ENCODE peak calls at places on chromosome 9, in six cellular contexts. R, Z, X, U, A and D are unnamed samples.

GRCh38 chr9:112971415-112971814 is 40.6 kb downstream of the ZNF883 start:
- DNase-seq in R (peak), Z (no peak), X (no peak), U (peak), A (no peak), D (peak)

GRCh38 chr9:138115506-138115905 is 237.9 kb downstream of the CACNA1B start:
- DNase-seq in R (no peak), Z (no peak), X (no peak), U (no peak), A (no peak), D (no peak)

GRCh38 chr9:35518212-35518917 is 28.5 kb downstream of the RUSC2 start:
- DNase-seq in R (no peak), Z (peak), X (peak), U (peak), A (no peak), D (no peak)

GRCh38 chr9:129145316-129145715 is 32.7 kb downstream of the IER5L start:
- DNase-seq in R (no peak), Z (no peak), X (no peak), U (no peak), A (no peak), D (no peak)

GRCh38 chr9:137270929-137271695 is 6.4 kb upstream of the TOR4A start:
- DNase-seq in R (no peak), Z (no peak), X (no peak), U (no peak), A (no peak), D (no peak)

GRCh38 chr9:74942801-74943200 is 9.9 kb downstream of the C9orf40 start:
- DNase-seq in R (peak), Z (no peak), X (peak), U (no peak), A (no peak), D (peak)

GRCh38 chr9:20692554-20692953 is 8.5 kb downstream of the FOCAD start:
- DNase-seq in R (peak), Z (no peak), X (no peak), U (peak), A (no peak), D (peak)

GRCh38 chr9:33263131-33263935 is 1.2 kb downstream of the BAG1 start:
- DNase-seq in R (peak), Z (no peak), X (peak), U (peak), A (no peak), D (peak)

GRCh38 chr9:124267271-124267807 is 9.6 kb downstream of the NEK6 start:
- DNase-seq in R (no peak), Z (peak), X (peak), U (no peak), A (no peak), D (peak)

GRCh38 chr9:93680445-93681315 is 104.3 kb downstream of the PHF2 start:
- DNase-seq in R (no peak), Z (no peak), X (no peak), U (no peak), A (no peak), D (no peak)

GRCh38 chr9:133506653-133507038 is 18.1 kb downstream of the MYMK start:
- DNase-seq in R (peak), Z (no peak), X (no peak), U (peak), A (no peak), D (no peak)

GRCh38 chr9:133704711-133705181 is 33.4 kb downstream of the SARDH start:
- DNase-seq in R (no peak), Z (no peak), X (no peak), U (no peak), A (no peak), D (no peak)

GRCh38 chr9:35795701-35796100 is 4.3 kb downstream of the NPR2 start:
- DNase-seq in R (no peak), Z (no peak), X (no peak), U (no peak), A (no peak), D (no peak)

GRCh38 chr9:72524820-72525539 is 3.6 kb downstream of the TMC1 start:
- DNase-seq in R (peak), Z (peak), X (peak), U (no peak), A (peak), D (peak)

GRCh38 chr9:91946196-91946595 is 3.8 kb downstream of the ROR2 start:
- DNase-seq in R (peak), Z (no peak), X (no peak), U (no peak), A (no peak), D (no peak)

GRCh38 chr9:91943447-91943846 is 6.6 kb downstream of the ROR2 start:
- DNase-seq in R (no peak), Z (no peak), X (no peak), U (no peak), A (no peak), D (no peak)

GRCh38 chr9:91945277-91946074 is 4.6 kb downstream of the ROR2 start:
- DNase-seq in R (peak), Z (no peak), X (no peak), U (no peak), A (no peak), D (peak)

GRCh38 chr9:91944711-91945110 is 5.3 kb downstream of the ROR2 start:
- DNase-seq in R (peak), Z (no peak), X (no peak), U (no peak), A (no peak), D (no peak)

DNA sequence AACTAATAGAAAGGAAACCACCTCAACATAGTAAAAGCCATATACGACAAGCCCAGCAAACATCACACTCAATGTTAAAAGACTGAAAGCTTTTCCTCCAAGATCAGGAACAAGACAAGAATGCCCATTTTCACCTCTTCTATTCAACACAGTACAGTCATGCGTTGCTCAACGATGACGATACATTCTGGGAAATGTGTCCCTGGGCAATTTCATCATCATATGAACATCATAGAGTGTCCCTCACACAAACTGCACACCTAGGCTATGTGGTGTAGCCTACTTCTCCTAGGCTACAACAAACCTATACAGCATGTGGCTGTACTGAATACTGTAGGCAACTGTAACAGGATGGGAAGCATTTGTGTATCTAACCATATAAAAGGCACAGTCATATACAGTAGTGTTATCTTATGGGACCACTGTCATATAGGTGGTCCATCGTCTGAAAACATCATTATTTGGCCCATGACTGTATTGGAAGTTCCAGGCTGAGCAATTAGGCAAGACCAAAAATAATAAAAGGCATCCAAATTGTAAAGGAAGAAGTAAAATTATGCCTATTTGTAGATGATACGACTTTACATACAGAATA is 6.1 kb downstream of the ROR2 start:
- DNase-seq in R (peak), Z (no peak), X (no peak), U (no peak), A (no peak), D (peak)
- TF ChIP-seq CTCF in R (no peak), Z (no peak), X (no peak), U (no peak), A (no peak), D (no peak)

DNA sequence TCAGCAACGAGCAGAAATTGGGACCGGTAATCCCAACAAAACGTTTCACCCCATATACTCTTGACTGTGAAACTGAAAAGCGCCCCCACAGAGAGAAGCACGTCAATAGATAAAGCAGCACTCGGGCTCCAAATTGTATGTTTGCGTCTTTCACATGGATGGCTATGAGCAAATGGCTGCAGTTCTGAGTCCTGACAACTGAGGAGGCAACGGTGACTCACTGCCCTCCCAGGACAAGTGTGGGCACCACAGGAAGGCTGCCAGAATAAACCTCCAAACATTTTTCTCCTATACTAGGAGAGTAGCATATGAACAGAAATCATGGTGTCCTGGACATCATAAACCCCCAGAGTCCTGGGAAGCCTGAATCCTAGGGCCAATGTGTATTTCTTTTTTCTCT is 36.6 kb downstream of the SEMA4D start:
- DNase-seq in R (no peak), Z (no peak), X (peak), U (no peak), A (no peak), D (peak)
- TF ChIP-seq MYC in R (no peak), Z (no peak), X (no peak), U (no peak), A (no peak), D (no peak)

GRCh38 chr9:16825971-16826370 is 44.5 kb downstream of the BNC2 start:
- DNase-seq in R (no peak), Z (no peak), X (no peak), U (no peak), A (no peak), D (no peak)
- H3K4me3 ChIP-seq in R (no peak), Z (no peak), X (no peak), U (no peak), A (no peak), D (no peak)

DNA sequence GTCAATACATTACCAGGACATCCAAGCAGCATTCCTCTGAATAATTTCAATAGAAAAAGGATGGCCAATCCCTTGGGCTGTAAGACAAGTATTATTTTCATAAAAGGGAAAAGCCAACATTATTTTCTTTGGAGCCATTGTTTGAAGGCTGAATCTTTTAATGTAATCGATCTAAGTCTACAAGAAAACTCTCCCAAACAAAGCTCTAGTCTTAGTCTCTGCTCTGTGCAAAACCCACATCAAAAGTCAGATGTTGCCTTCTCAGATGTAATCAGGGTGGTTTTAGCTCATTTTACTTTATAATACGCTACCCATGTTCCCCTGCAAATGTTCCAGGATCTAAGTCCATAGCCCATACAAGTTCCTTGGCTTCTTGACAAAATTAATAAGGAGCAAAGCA is 325.6 kb downstream of the TRPM3 start:
- DNase-seq in R (no peak), Z (no peak), X (no peak), U (no peak), A (no peak), D (no peak)
- TF ChIP-seq CTCF in R (no peak), Z (no peak), X (no peak), U (no peak), A (no peak), D (no peak)

GRCh38 chr9:92245005-92245797 is 48.3 kb downstream of the IARS1 start:
- DNase-seq in R (no peak), Z (no peak), X (no peak), U (no peak), A (no peak), D (peak)

GRCh38 chr9:92242779-92243136 is 50.7 kb downstream of the IARS1 start:
- DNase-seq in R (no peak), Z (no peak), X (no peak), U (no peak), A (no peak), D (no peak)

GRCh38 chr9:92247296-92247695 is 46.2 kb downstream of the IARS1 start:
- DNase-seq in R (no peak), Z (no peak), X (no peak), U (no peak), A (no peak), D (no peak)

GRCh38 chr9:92236915-92237314 is 56.6 kb downstream of the IARS1 start:
- DNase-seq in R (no peak), Z (no peak), X (no peak), U (no peak), A (no peak), D (no peak)

GRCh38 chr9:92242115-92242778 is 51.2 kb downstream of the IARS1 start:
- DNase-seq in R (peak), Z (peak), X (peak), U (no peak), A (no peak), D (no peak)
- TF ChIP-seq MYC in R (no peak), Z (no peak), X (no peak), U (no peak), A (no peak), D (no peak)

GRCh38 chr9:109497193-109498165 is 628 bp downstream of the PTPN3 start:
- DNase-seq in R (no peak), Z (peak), X (no peak), U (no peak), A (no peak), D (no peak)
- H3K4me3 ChIP-seq in R (no peak), Z (peak), X (no peak), U (peak), A (no peak), D (no peak)

GRCh38 chr9:98410185-98410697 is 154.8 kb upstream of the TBC1D2 start:
- DNase-seq in R (peak), Z (no peak), X (peak), U (peak), A (no peak), D (peak)
- TF ChIP-seq CTCF in R (peak), Z (no peak), X (no peak), U (no peak), A (no peak), D (no peak)

GRCh38 chr9:135174269-135174668 is 86.8 kb downstream of the OLFM1 start:
- DNase-seq in R (no peak), Z (no peak), X (no peak), U (no peak), A (no peak), D (no peak)
- TF ChIP-seq MYC in R (no peak), Z (no peak), X (no peak), U (no peak), A (no peak), D (no peak)